ENCODE peak calls at places on chromosome 7, in nine cellular contexts. Z is non-pigmented ciliary epithelial cell; F is DMS79; U is T-cell; D is activated CD8-positive, alpha-beta memory T cell treated with anti-CD3 and anti-CD28 coated beads, Interleukin-2, amount 50 U/mL, for 4 hours; R is stimulated activated CD8-positive, alpha-beta memory T cell treated with anti-CD3 and anti-CD28 coated beads, Interleukin-4, amount 100 ng/mL, for 24 hours; I is Daoy; K is adipocyte; Y is NCI-H2029 treated with DMSO at 0.1 percent for 48 hours. X is an unnamed sample.

GRCh38 chr7:157869793-157870192 is 533.0 kb downstream of the DNAJB6 start:
- DNase-seq in Z (no peak), F (no peak), U (no peak), D (no peak), R (no peak), I (no peak), K (no peak), Y (no peak), X (no peak)

GRCh38 chr7:96426685-96427084 is 104.8 kb upstream of the SLC25A13 start:
- DNase-seq in Z (no peak), F (no peak), U (no peak), D (no peak), R (no peak), I (no peak), K (no peak), Y (no peak), X (no peak)

GRCh38 chr7:140006600-140006999 is 56.2 kb downstream of the PARP12 start:
- DNase-seq in Z (no peak), F (no peak), U (no peak), D (no peak), R (no peak), I (no peak), K (no peak), Y (no peak), X (no peak)

GRCh38 chr7:46522354-46522906 is 601.4 kb upstream of the IGFBP3 start:
- DNase-seq in Z (no peak), F (no peak), U (no peak), D (no peak), R (no peak), I (no peak), K (no peak), Y (no peak), X (no peak)

GRCh38 chr7:158302274-158303070 is 285.2 kb downstream of the PTPRN2 start:
- DNase-seq in Z (no peak), F (no peak), U (no peak), D (no peak), R (no peak), I (peak), K (no peak), Y (no peak), X (peak)

GRCh38 chr7:2010101-2010500 is 222.6 kb downstream of the MAD1L1 start:
- DNase-seq in Z (no peak), F (no peak), U (no peak), D (peak), R (no peak), I (no peak), K (no peak), Y (no peak), X (no peak)

GRCh38 chr7:24703296-24703695 is 54.0 kb downstream of the GSDME start:
- DNase-seq in Z (no peak), F (no peak), U (no peak), D (no peak), R (no peak), I (no peak), K (peak), Y (no peak), X (no peak)

GRCh38 chr7:31979690-31980330 is 90.4 kb downstream of the PDE1C start:
- DNase-seq in Z (no peak), F (no peak), U (no peak), D (no peak), R (no peak), I (no peak), K (no peak), Y (no peak), X (no peak)

GRCh38 chr7:125661677-125662076 is 732.1 kb upstream of the POT1 start:
- DNase-seq in Z (no peak), F (no peak), U (no peak), D (no peak), R (no peak), I (no peak), K (no peak), Y (no peak), X (no peak)

GRCh38 chr7:951881-952547 is 2.5 kb downstream of the ADAP1 start:
- DNase-seq in Z (no peak), F (no peak), U (no peak), D (no peak), R (no peak), I (no peak), K (no peak), Y (no peak), X (no peak)

GRCh38 chr7:155979994-155980393 is 167.7 kb upstream of the SHH start:
- DNase-seq in Z (no peak), F (no peak), U (no peak), D (no peak), R (no peak), I (no peak), K (no peak), Y (no peak), X (peak)

GRCh38 chr7:135978624-135979023 is 1.5 kb upstream of the MTPN start:
- DNase-seq in Z (no peak), F (no peak), U (no peak), D (no peak), R (no peak), I (no peak), K (no peak), Y (no peak), X (no peak)

GRCh38 chr7:159056722-159057121 is 87.9 kb downstream of the VIPR2 start:
- DNase-seq in Z (no peak), F (no peak), U (no peak), D (no peak), R (no peak), I (no peak), K (no peak), Y (no peak), X (no peak)

GRCh38 chr7:147981072-147981813 is 609.3 kb upstream of the C7orf33 start:
- DNase-seq in Z (no peak), F (no peak), U (no peak), D (no peak), R (no peak), I (no peak), K (peak), Y (no peak), X (no peak)

GRCh38 chr7:81284576-81284975 is 365.7 kb upstream of the SEMA3C start:
- DNase-seq in Z (peak), F (no peak), U (no peak), D (no peak), R (no peak), I (peak), K (peak), Y (no peak), X (no peak)

GRCh38 chr7:138886501-138886917 is 88.5 kb upstream of the ATP6V0A4 start:
- DNase-seq in Z (peak), F (peak), U (peak), D (no peak), R (no peak), I (peak), K (peak), Y (peak), X (no peak)

GRCh38 chr7:96136600-96137239 is 185.2 kb downstream of the SLC25A13 start:
- DNase-seq in Z (no peak), F (no peak), U (no peak), D (no peak), R (no peak), I (no peak), K (no peak), Y (no peak), X (no peak)

GRCh38 chr7:101234636-101235035 is 3.0 kb downstream of the CLDN15 start:
- DNase-seq in Z (no peak), F (no peak), U (no peak), D (no peak), R (no peak), I (no peak), K (no peak), Y (no peak), X (peak)

GRCh38 chr7:107032720-107033438 is 11.6 kb upstream of the PRKAR2B start:
- DNase-seq in Z (no peak), F (no peak), U (no peak), D (no peak), R (no peak), I (no peak), K (no peak), Y (no peak), X (no peak)

GRCh38 chr7:1426474-1426873 is 32.8 kb downstream of the MICALL2 start:
- DNase-seq in Z (no peak), F (no peak), U (no peak), D (no peak), R (no peak), I (no peak), K (no peak), Y (no peak), X (no peak)

GRCh38 chr7:96861-97260 is 95.5 kb upstream of the FAM20C start:
- DNase-seq in Z (no peak), F (no peak), U (no peak), D (no peak), R (no peak), I (no peak), K (no peak), Y (no peak), X (no peak)

GRCh38 chr7:64494912-64495461 is 67.9 kb downstream of the ZNF680 start:
- DNase-seq in Z (no peak), F (no peak), U (no peak), D (no peak), R (no peak), I (peak), K (peak), Y (peak), X (no peak)

GRCh38 chr7:20395494-20395893 is 64.8 kb downstream of the ITGB8 start:
- DNase-seq in Z (no peak), F (no peak), U (no peak), D (no peak), R (no peak), I (no peak), K (no peak), Y (no peak), X (no peak)

GRCh38 chr7:140262242-140262903 is 85.6 kb upstream of the KDM7A start:
- DNase-seq in Z (no peak), F (no peak), U (peak), D (no peak), R (no peak), I (no peak), K (no peak), Y (no peak), X (no peak)

GRCh38 chr7:27774717-27775328 is 34.9 kb downstream of the TAX1BP1 start:
- DNase-seq in Z (no peak), F (no peak), U (no peak), D (no peak), R (no peak), I (peak), K (peak), Y (no peak), X (no peak)

GRCh38 chr7:90955641-90956207 is 308.5 kb upstream of the FZD1 start:
- DNase-seq in Z (no peak), F (no peak), U (no peak), D (no peak), R (no peak), I (no peak), K (no peak), Y (peak), X (no peak)

GRCh38 chr7:28389504-28390385 is 22.6 kb upstream of the CREB5 start:
- DNase-seq in Z (no peak), F (no peak), U (no peak), D (no peak), R (no peak), I (peak), K (peak), Y (peak), X (no peak)

GRCh38 chr7:51300762-51301674 is 15.6 kb downstream of the COBL start:
- DNase-seq in Z (no peak), F (no peak), U (no peak), D (no peak), R (no peak), I (no peak), K (no peak), Y (no peak), X (no peak)

GRCh38 chr7:42794673-42795072 is 117.2 kb downstream of the C7orf25 start:
- DNase-seq in Z (no peak), F (no peak), U (no peak), D (no peak), R (no peak), I (no peak), K (no peak), Y (no peak), X (no peak)

GRCh38 chr7:1045038-1045726 is 836 bp downstream of the GPR146 start:
- DNase-seq in Z (no peak), F (no peak), U (no peak), D (no peak), R (no peak), I (no peak), K (no peak), Y (no peak), X (no peak)

GRCh38 chr7:100064162-100064561 is 14.6 kb downstream of the ZSCAN21 start:
- DNase-seq in Z (no peak), F (no peak), U (no peak), D (no peak), R (no peak), I (no peak), K (no peak), Y (no peak), X (no peak)

GRCh38 chr7:155531686-155532085 is 14.7 kb downstream of the CNPY1 start:
- DNase-seq in Z (no peak), F (no peak), U (no peak), D (no peak), R (no peak), I (no peak), K (no peak), Y (peak), X (no peak)

GRCh38 chr7:101725911-101726310 is 91.5 kb upstream of the CUX1 start:
- DNase-seq in Z (no peak), F (no peak), U (no peak), D (no peak), R (no peak), I (no peak), K (no peak), Y (no peak), X (no peak)

GRCh38 chr7:70014472-70015232 is 416.4 kb downstream of the AUTS2 start:
- DNase-seq in Z (no peak), F (peak), U (no peak), D (no peak), R (no peak), I (no peak), K (no peak), Y (no peak), X (no peak)

GRCh38 chr7:87202208-87202607 is 17.3 kb downstream of the TMEM243 start:
- DNase-seq in Z (no peak), F (no peak), U (no peak), D (no peak), R (no peak), I (no peak), K (no peak), Y (no peak), X (no peak)

GRCh38 chr7:135704074-135704473 is 23.9 kb downstream of the SLC13A4 start:
- DNase-seq in Z (no peak), F (no peak), U (no peak), D (no peak), R (no peak), I (no peak), K (no peak), Y (no peak), X (no peak)

GRCh38 chr7:159095979-159096411 is 48.7 kb downstream of the VIPR2 start:
- DNase-seq in Z (no peak), F (no peak), U (peak), D (no peak), R (no peak), I (no peak), K (no peak), Y (no peak), X (peak)

GRCh38 chr7:55148992-55149391 is 130.2 kb downstream of the EGFR start:
- DNase-seq in Z (no peak), F (no peak), U (no peak), D (no peak), R (no peak), I (no peak), K (peak), Y (no peak), X (no peak)